ENCODE peak calls at places on chromosomes 11 and 22, in five cellular contexts. H is HepG2, F is WTC11, V is GM23338, J is H1. L is an unnamed sample.

GRCh38 chr11:130070829-130071205 is 1.1 kb downstream of the APLP2 start:
- DNase-seq in H (no peak), F (peak; percentile 44), V (peak; percentile 68), J (no peak), L (no peak)

GRCh38 chr22:36384766-36385400 is 2.9 kb downstream of the MYH9 start:
- DNase-seq in H (no peak), F (peak; percentile 35), V (peak; percentile 75), J (no peak), L (no peak)

GRCh38 chr11:44885919-44886318 is 64.8 kb downstream of the TP53I11 start:
- DNase-seq in H (no peak), F (no peak), V (no peak), J (no peak), L (no peak)

GRCh38 chr22:28207281-28208030 is 288.4 kb upstream of the PITPNB start:
- DNase-seq in H (no peak), F (no peak), V (no peak), J (no peak), L (no peak)

GRCh38 chr11:46977038-46977818 is 40.7 kb downstream of the CSTPP1 start:
- DNase-seq in H (peak; percentile 81), F (peak; percentile 33), V (peak; percentile 65), J (peak; percentile 23), L (no peak)

GRCh38 chr22:46432164-46433068 is 96.9 kb downstream of the TRMU start:
- DNase-seq in H (no peak), F (no peak), V (no peak), J (no peak), L (no peak)

GRCh38 chr22:37079668-37080171 is 28.2 kb downstream of the KCTD17 start:
- DNase-seq in H (no peak), F (no peak), V (no peak), J (no peak), L (no peak)

GRCh38 chr11:113184498-113184897 is 129.9 kb upstream of the TTC12 start:
- DNase-seq in H (peak; percentile 35), F (no peak), V (no peak), J (no peak), L (no peak)

GRCh38 chr11:81772161-81772560 is 961.5 kb downstream of the FAM181B start:
- DNase-seq in H (no peak), F (no peak), V (peak; percentile 43), J (no peak), L (no peak)

GRCh38 chr11:6611092-6612007 is 666 bp downstream of the TAF10 start:
- DNase-seq in H (no peak), F (peak; percentile 24), V (peak; percentile 38), J (no peak), L (no peak)

GRCh38 chr22:49606562-49606961 is 221.1 kb downstream of the BRD1 start:
- DNase-seq in H (no peak), F (no peak), V (no peak), J (no peak), L (no peak)

GRCh38 chr22:30435674-30436126 is 10.1 kb downstream of the MTFP1 start:
- DNase-seq in H (no peak), F (no peak), V (no peak), J (no peak), L (no peak)

GRCh38 chr22:30262917-30263741 is 3.5 kb downstream of the OSM start:
- DNase-seq in H (peak; percentile 64), F (peak; percentile 94), V (peak; percentile 95), J (peak; percentile 66), L (no peak)

GRCh38 chr11:109644158-109644557 is 222.2 kb downstream of the C11orf87 start:
- DNase-seq in H (no peak), F (no peak), V (no peak), J (no peak), L (no peak)

GRCh38 chr11:25953015-25953414 is 378.9 kb upstream of the ANO3 start:
- DNase-seq in H (no peak), F (no peak), V (no peak), J (no peak), L (no peak)

GRCh38 chr11:69394234-69394891 is 87.1 kb upstream of the LINC01488 start:
- DNase-seq in H (no peak), F (no peak), V (no peak), J (no peak), L (no peak)

GRCh38 chr22:38226853-38227649 is 25.3 kb downstream of the MAFF start:
- DNase-seq in H (no peak), F (no peak), V (no peak), J (no peak), L (no peak)

GRCh38 chr11:69468236-69468635 is 13.2 kb upstream of the LINC01488 start:
- DNase-seq in H (no peak), F (no peak), V (no peak), J (no peak), L (no peak)

GRCh38 chr11:44761546-44761961 is 34.8 kb downstream of the TSPAN18 start:
- DNase-seq in H (no peak), F (no peak), V (no peak), J (no peak), L (no peak)

DNA sequence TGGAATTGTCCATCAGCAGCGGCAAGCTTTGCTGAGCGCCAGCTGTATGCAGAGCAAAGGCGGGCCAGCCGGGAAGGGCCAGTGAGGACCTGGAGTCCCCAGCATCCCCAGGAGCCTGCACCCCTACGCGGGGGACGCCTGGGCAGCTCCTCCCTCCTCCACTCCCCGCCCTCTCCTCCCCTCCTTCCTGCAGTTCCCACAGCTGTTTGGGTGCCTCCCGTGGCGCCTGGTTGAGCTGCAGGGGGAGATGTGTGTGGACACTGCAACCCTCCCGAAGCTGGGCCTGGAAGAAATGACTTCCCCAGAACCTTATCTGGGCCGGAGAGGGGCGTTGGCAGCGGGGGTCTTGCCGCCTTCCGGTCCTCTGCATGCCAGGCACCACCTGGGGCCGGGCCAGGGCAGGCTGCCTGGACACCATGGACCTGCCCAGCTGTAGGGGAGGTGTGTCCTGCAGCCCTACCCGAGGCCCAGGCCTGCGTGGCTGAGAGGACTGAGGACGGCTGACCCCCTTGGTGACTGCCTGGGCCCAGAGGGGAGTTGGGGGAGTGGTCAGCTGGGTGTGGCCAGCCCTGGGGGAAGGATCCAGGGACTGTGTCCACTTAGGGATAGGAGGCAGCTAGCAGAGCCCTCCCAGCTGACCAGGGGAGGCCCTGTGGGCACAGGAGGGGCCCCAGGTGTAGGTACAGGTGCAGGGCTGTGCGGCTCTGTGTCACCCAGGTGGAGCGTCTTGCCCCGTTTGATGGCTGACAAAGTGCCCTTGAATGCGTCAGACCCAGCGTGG is 16.8 kb upstream of the MUC6 start:
- DNase-seq in H (no peak), F (peak; percentile 13), V (no peak), J (no peak), L (no peak)
- TF ChIP-seq CREB1 in H (no peak), F (no peak), V (no peak), J (no peak), L (no peak)

DNA sequence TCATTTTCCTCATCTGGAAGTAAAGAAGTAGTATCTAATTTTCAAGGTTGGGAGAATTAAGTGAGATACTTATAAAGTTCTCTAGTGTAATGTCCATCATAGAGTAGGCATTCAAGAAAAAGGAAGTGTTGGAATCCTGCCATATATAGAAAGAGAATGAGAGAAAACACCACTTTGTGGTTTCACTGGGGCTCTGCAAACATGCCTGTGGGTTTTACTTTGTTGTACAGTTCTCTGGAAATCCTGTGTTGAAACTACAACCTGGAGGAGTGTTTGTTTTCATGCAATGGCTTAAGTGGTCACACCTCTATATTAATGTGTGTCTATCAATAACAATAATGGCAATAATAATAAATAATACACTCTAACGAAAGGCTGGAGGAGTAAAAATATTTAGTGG is 741.7 kb downstream of the NELL1 start:
- DNase-seq in H (peak; percentile 2), F (no peak), V (no peak), J (no peak), L (no peak)
- TF ChIP-seq CREB1 in H (no peak), F (no peak), V (no peak), J (no peak), L (no peak)

DNA sequence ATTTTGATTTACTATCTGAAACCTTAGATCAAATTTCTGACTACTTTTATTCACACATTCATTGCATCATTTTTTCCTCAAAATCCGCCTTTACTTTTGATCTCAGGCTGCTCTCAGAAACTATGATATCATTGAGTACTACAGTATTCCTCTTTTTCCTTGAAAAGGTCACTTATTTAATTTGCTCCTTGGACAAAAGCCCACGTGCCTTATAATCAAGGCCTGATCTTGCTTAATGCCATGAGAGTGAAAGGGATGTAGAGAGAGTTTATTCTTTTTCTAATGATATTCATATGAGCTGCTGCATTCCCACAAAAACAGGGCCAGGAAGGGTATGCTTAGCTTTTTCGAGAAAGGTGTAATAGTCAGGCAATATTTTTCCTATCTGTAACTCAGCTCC is 327.0 kb downstream of the ETS1 start:
- DNase-seq in H (no peak), F (no peak), V (no peak), J (no peak), L (no peak)
- TF ChIP-seq CREB1 in H (no peak), F (no peak), V (no peak), J (no peak), L (no peak)

GRCh38 chr11:34379539-34379938 is 21.7 kb upstream of the ABTB2 start:
- DNase-seq in H (no peak), F (no peak), V (no peak), J (no peak), L (no peak)

GRCh38 chr11:34381775-34382174 is 24.0 kb upstream of the ABTB2 start:
- DNase-seq in H (no peak), F (no peak), V (no peak), J (no peak), L (no peak)

GRCh38 chr11:34379081-34379480 is 21.3 kb upstream of the ABTB2 start:
- DNase-seq in H (no peak), F (no peak), V (no peak), J (no peak), L (no peak)

DNA sequence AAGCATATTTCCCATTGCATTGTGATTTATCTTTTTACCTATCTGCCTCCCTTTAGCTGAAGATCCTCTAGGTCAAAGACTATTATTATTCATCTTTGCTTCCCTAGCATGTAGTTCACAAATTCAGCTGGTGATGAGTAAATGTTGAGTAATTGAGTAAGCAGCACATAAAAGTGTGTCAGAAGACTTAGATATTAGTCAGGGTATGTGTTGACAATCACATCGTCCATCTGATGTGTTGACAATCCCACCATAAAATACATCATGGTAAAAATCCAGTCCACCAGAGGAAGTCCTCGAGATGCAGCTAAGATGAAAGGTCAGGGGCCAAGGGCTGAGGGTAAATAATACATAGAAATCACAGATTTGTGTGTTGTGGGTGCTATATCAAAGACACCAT is 22.9 kb upstream of the ABTB2 start:
- DNase-seq in H (peak; percentile 31), F (no peak), V (no peak), J (no peak), L (no peak)
- TF ChIP-seq CREB1 in H (peak; percentile 12), F (no peak), V (no peak), J (no peak), L (no peak)

GRCh38 chr11:116215471-116216113 is 557.2 kb downstream of the BUD13 start:
- DNase-seq in H (no peak), F (peak; percentile 65), V (peak; percentile 88), J (no peak), L (no peak)

GRCh38 chr11:116217441-116217840 is 555.3 kb downstream of the BUD13 start:
- DNase-seq in H (no peak), F (no peak), V (no peak), J (no peak), L (no peak)

GRCh38 chr11:116221351-116221750 is 551.4 kb downstream of the BUD13 start:
- DNase-seq in H (no peak), F (no peak), V (no peak), J (no peak), L (no peak)

GRCh38 chr11:116219171-116219635 is 553.6 kb downstream of the BUD13 start:
- DNase-seq in H (no peak), F (no peak), V (no peak), J (no peak), L (no peak)

GRCh38 chr11:116217006-116217405 is 555.8 kb downstream of the BUD13 start:
- DNase-seq in H (peak; percentile 34), F (peak; percentile 75), V (peak; percentile 83), J (no peak), L (no peak)
- TF ChIP-seq CREB1 in H (no peak), F (no peak), V (no peak), J (no peak), L (no peak)

L was measured in GM12878.